ENCODE peak calls at places on chromosomes 13 and 19, in five cellular contexts. V is osteoblast; I is tibial nerve; Q is CD8-positive, alpha-beta T cell; T is left ventricle myocardium inferior. F is an unnamed sample.

GRCh38 chr19:45824041-45824471 is 8.9 kb upstream of the RSPH6A start:
- DNase-seq in T (no peak), V (peak; percentile 62), I (no peak), Q (no peak), F (peak; percentile 39)

GRCh38 chr13:110576736-110577476 is 15.4 kb upstream of the RAB20 start:
- DNase-seq in V (no peak), I (no peak), Q (no peak), T (no peak), F (peak; percentile 4)

GRCh38 chr13:30727491-30728350 is 7.6 kb upstream of the ALOX5AP start:
- DNase-seq in V (no peak), Q (no peak), I (no peak), T (no peak), F (no peak)

GRCh38 chr13:71789952-71790351 is 77.1 kb downstream of the DACH1 start:
- DNase-seq in I (no peak), Q (no peak), T (no peak), V (no peak), F (no peak)

GRCh38 chr13:93771782-93772181 is 545.2 kb downstream of the GPC6 start:
- DNase-seq in T (no peak), I (no peak), Q (no peak), V (peak; percentile 57), F (no peak)

GRCh38 chr13:20825476-20825875 is 51.7 kb upstream of the EEF1AKMT1 start:
- DNase-seq in I (no peak), T (no peak), Q (no peak), V (peak; percentile 21), F (no peak)

GRCh38 chr19:46226438-46226973 is 3.0 kb upstream of the IGFL1 start:
- DNase-seq in T (peak; percentile 22), I (no peak), V (no peak), Q (no peak), F (no peak)

GRCh38 chr19:10908380-10908960 is 20.0 kb downstream of the YIPF2 start:
- DNase-seq in Q (no peak), I (no peak), T (no peak), V (peak; percentile 26), F (no peak)

GRCh38 chr13:112202266-112202665 is 135.3 kb downstream of the SOX1 start:
- DNase-seq in T (no peak), Q (no peak), I (no peak), V (no peak), F (no peak)

GRCh38 chr13:93889430-93889829 is 590.1 kb downstream of the DCT start:
- DNase-seq in Q (no peak), T (no peak), V (no peak), I (no peak), F (no peak)

GRCh38 chr13:77319536-77319935 is 7.4 kb downstream of the MYCBP2 start:
- DNase-seq in V (no peak), Q (no peak), I (no peak), T (no peak), F (no peak)

GRCh38 chr13:75302031-75302430 is 179.9 kb downstream of the TBC1D4 start:
- DNase-seq in V (no peak), I (no peak), Q (no peak), T (no peak), F (no peak)

GRCh38 chr19:58577581-58578429 is 4.7 kb upstream of the MZF1 start:
- DNase-seq in V (no peak), I (no peak), T (peak; percentile 12), Q (no peak), F (no peak)

GRCh38 chr13:33392794-33393371 is 107.3 kb upstream of the STARD13 start:
- DNase-seq in Q (no peak), I (no peak), V (no peak), T (no peak), F (no peak)

GRCh38 chr13:23644527-23644926 is 74.3 kb downstream of the TNFRSF19 start:
- DNase-seq in I (no peak), Q (no peak), T (no peak), V (no peak), F (no peak)

GRCh38 chr13:113917096-113917495 is 53.2 kb upstream of the GAS6 start:
- DNase-seq in T (no peak), I (no peak), V (no peak), Q (no peak), F (no peak)

GRCh38 chr13:33123066-33123940 is 107.1 kb downstream of the KL start:
- DNase-seq in V (no peak), T (peak; percentile 48), Q (no peak), I (peak; percentile 60), F (no peak)

GRCh38 chr13:81686877-81687276 is 1346.0 kb upstream of the SPRY2 start:
- DNase-seq in V (no peak), I (no peak), Q (no peak), T (no peak), F (peak; percentile 44)

DNA sequence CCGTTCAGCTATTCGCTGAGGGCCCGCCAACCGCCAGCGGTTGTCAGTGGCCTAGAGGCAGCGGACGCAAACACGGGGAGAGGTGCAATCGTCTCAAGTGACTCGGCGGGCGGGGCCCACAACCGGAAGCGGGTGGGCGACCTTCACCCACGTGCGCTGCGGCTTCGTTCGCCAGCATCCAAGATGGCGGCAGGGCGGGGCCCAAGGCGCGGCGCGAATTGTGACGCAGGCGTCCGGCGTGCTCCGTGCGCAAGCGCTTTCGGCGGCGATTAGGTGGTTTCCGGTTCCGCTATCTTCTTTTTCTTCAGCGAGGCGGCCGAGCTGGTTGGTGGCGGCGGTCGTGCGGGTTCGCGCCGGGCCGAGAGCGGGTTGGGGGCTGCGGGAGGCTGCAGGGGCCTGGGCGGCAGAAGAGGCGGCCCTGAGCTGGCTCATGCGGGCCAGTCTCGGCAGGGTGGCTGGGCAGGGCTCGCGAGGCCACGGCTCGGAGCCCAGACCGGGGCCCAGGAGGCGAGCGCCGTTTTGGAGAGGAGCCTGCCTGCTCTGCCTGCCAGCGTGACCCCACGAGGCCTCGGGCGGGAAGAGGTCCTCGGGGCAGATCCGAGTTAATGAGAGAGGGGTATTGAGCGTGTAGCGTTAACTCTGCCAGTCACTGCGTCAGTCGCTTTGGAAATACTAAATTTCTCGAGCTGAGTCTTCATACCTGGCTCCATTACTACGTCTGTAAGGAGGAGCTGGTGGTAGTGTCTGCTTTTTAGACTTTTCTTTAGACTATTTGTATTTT is at the start of gene UBA52:
- DNase-seq in I (peak; percentile 96), T (peak; percentile 98), Q (peak; percentile 99), V (peak; percentile 99), F (peak; percentile 90)
- TF ChIP-seq CTCF in I (no peak), T (no peak), Q (no peak), V (no peak), F (no peak)

GRCh38 chr13:79360064-79360463 is 46.0 kb downstream of the RBM26 start:
- DNase-seq in Q (no peak), I (no peak), V (no peak), T (no peak), F (no peak)
- H3K36me3 ChIP-seq in Q (peaks cover 34% of the 10 kb centered on the region), I (no peaks in the 10 kb centered on the region), V (peaks cover 37% of the 10 kb centered on the region), T (peaks cover 64% of the 10 kb centered on the region), F (peaks cover 1% of the 10 kb centered on the region)

GRCh38 chr19:7903244-7904073 is at the start of gene MAP2K7:
- DNase-seq in Q (peak; percentile 100), V (peak; percentile 100), T (peak; percentile 100), I (peak; percentile 99), F (peak; percentile 96)
- TF ChIP-seq CTCF in Q (peak; percentile 59), V (peak; percentile 58), T (peak; percentile 58), I (peak; percentile 61), F (peak; percentile 67)

GRCh38 chr19:34193876-34194275 is 21.6 kb downstream of the LSM14A start:
- DNase-seq in V (no peak), I (no peak), Q (no peak), T (no peak), F (no peak)
- H3K36me3 ChIP-seq in V (peaks cover 38% of the 10 kb centered on the region), I (peaks cover 2% of the 10 kb centered on the region), Q (peaks cover 10% of the 10 kb centered on the region), T (peaks cover 51% of the 10 kb centered on the region), F (peaks cover 7% of the 10 kb centered on the region)

GRCh38 chr19:5820785-5821184 is 15.9 kb downstream of the NRTN start:
- DNase-seq in I (no peak), V (peak; percentile 67), T (no peak), Q (no peak), F (no peak)

GRCh38 chr19:5822181-5822844 is 17.2 kb downstream of the FUT6 start:
- DNase-seq in V (peak; percentile 51), Q (no peak), T (no peak), I (no peak), F (no peak)

GRCh38 chr19:5821521-5822180 is 16.8 kb downstream of the NRTN start:
- DNase-seq in Q (no peak), I (no peak), V (peak; percentile 83), T (no peak), F (no peak)

GRCh38 chr19:5824791-5825577 is 14.5 kb downstream of the FUT6 start:
- DNase-seq in I (no peak), V (peak; percentile 79), Q (no peak), T (no peak), F (no peak)

GRCh38 chr19:5823579-5824281 is 15.8 kb downstream of the FUT6 start:
- DNase-seq in I (no peak), V (peak; percentile 78), T (no peak), Q (no peak), F (no peak)
- TF ChIP-seq CTCF in I (no peak), V (peak; percentile 14), T (no peak), Q (no peak), F (peak; percentile 48)

DNA sequence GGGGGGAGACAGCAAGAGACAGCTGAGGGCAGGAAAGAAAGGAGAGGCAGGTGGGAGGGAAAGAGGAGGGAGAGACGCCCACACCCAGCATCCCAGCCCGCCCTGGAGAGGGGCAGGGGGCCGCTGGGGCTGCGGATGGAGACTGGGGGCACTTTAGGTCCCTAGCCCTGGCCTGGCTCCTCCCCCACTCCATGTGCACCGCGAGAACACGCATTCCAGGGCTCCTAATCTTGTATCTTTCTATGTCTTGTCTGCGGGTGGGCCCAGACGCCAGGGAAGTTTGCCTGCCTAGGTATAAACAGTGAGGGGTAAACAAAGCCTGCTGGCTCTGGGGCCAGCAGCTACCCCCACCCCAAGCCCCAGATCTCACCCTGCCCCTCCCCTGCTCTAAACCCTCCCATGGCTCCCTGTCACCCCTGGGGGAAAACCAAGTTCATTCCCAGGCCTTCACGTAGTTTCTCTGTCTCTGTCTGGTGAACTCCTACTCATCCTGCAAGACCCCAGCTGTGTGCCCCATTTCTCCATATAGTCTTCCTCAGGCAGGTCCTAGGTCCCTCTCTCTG is 5.8 kb downstream of the TLE5 start:
- DNase-seq in T (no peak), Q (no peak), I (no peak), V (peak; percentile 78), F (peak; percentile 19)
- H3K36me3 ChIP-seq in T (peaks cover 70% of the 10 kb centered on the region), Q (peaks cover 63% of the 10 kb centered on the region), I (no peaks in the 10 kb centered on the region), V (peaks cover 48% of the 10 kb centered on the region), F (peaks cover 19% of the 10 kb centered on the region)

GRCh38 chr19:2254052-2254872 is 2.0 kb downstream of the JSRP1 start:
- DNase-seq in V (peak; percentile 96), T (no peak), Q (no peak), I (no peak), F (no peak)
- TF ChIP-seq CTCF in V (peak; percentile 24), T (peak; percentile 32), Q (no peak), I (no peak), F (peak; percentile 49)

F was measured in bronchial epithelial cell.